ENCODE peak calls at places on chromosomes 11 and 22, in seven cellular contexts. T is colonic mucosa, C is AG10803, R is brain microvascular endothelial cell, B is thoracic aorta, A is neural crest cell, Z is omental fat pad. G is an unnamed sample.

GRCh38 chr11:15189646-15190365 is 75.1 kb downstream of the INSC start:
- DNase-seq in T (no peak), C (peak), B (no peak), R (no peak), Z (no peak), A (no peak), G (no peak)

GRCh38 chr11:91804057-91804456 is 420.6 kb upstream of the FAT3 start:
- DNase-seq in A (no peak), R (peak), Z (no peak), B (no peak), C (peak), T (no peak), G (no peak)

GRCh38 chr11:112363527-112363926 is 102.9 kb upstream of the PLET1 start:
- DNase-seq in R (no peak), A (no peak), Z (no peak), B (no peak), T (no peak), C (peak), G (no peak)

GRCh38 chr22:43337385-43337784 is 5.8 kb downstream of the SCUBE1 start:
- DNase-seq in B (no peak), T (no peak), C (no peak), R (no peak), Z (no peak), A (no peak), G (no peak)

GRCh38 chr22:45903355-45904149 is 73.4 kb downstream of the WNT7B start:
- DNase-seq in B (peak), R (peak), C (peak), Z (no peak), A (no peak), T (no peak), G (no peak)

GRCh38 chr11:134481135-134481534 is 69.1 kb upstream of the B3GAT1 start:
- DNase-seq in R (no peak), B (no peak), C (no peak), Z (no peak), A (no peak), T (no peak), G (no peak)

GRCh38 chr22:22720724-22721261 is 76.4 kb downstream of the GGTLC2 start:
- DNase-seq in R (no peak), B (no peak), Z (no peak), C (peak), A (no peak), T (no peak), G (peak)

GRCh38 chr22:45071618-45072017 is 61.8 kb upstream of the PHF21B start:
- DNase-seq in C (no peak), T (no peak), B (no peak), Z (no peak), R (no peak), A (no peak), G (no peak)

GRCh38 chr22:22941831-22942510 is 54.4 kb downstream of the IGLL5 start:
- DNase-seq in A (no peak), R (no peak), T (peak), B (no peak), Z (no peak), C (no peak), G (peak)

GRCh38 chr11:108916290-108916689 is 251.4 kb downstream of the DDX10 start:
- DNase-seq in Z (no peak), C (peak), R (no peak), T (no peak), B (no peak), A (no peak), G (no peak)

GRCh38 chr11:30120045-30120589 is 103.3 kb upstream of the KCNA4 start:
- DNase-seq in Z (no peak), B (no peak), T (no peak), C (no peak), A (no peak), R (no peak), G (no peak)

GRCh38 chr22:46348099-46348695 is 12.7 kb downstream of the TRMU start:
- DNase-seq in C (no peak), A (no peak), T (no peak), B (no peak), R (no peak), Z (no peak), G (no peak)

GRCh38 chr11:121422675-121423074 is 29.4 kb upstream of the SORL1 start:
- DNase-seq in B (no peak), T (no peak), Z (no peak), R (no peak), C (no peak), A (no peak), G (no peak)

GRCh38 chr11:44622721-44623258 is 57.3 kb downstream of the CD82 start:
- DNase-seq in R (no peak), Z (peak), C (no peak), A (no peak), B (no peak), T (peak), G (no peak)

GRCh38 chr11:69484427-69485259 is 3.2 kb downstream of the LINC01488 start:
- DNase-seq in C (no peak), Z (no peak), B (no peak), T (no peak), R (no peak), A (no peak), G (no peak)

GRCh38 chr11:1393038-1393710 is 3.4 kb downstream of the BRSK2 start:
- DNase-seq in A (no peak), B (no peak), R (no peak), Z (no peak), T (no peak), C (no peak), G (no peak)

GRCh38 chr11:76579047-76579751 is 91.3 kb downstream of the LRRC32 start:
- DNase-seq in T (no peak), R (no peak), B (peak), A (no peak), C (no peak), Z (no peak), G (no peak)

GRCh38 chr11:93903989-93904388 is 53.6 kb upstream of the VSTM5 start:
- DNase-seq in A (no peak), B (no peak), R (no peak), C (no peak), T (no peak), Z (no peak), G (no peak)
- TF ChIP-seq CTCF in A (no peak), B (no peak), R (no peak), C (no peak), T (no peak), Z (no peak), G (no peak)

GRCh38 chr22:39785232-39785631 is 108.3 kb downstream of the ENTHD1 start:
- DNase-seq in C (no peak), B (no peak), R (no peak), Z (no peak), A (no peak), T (no peak), G (no peak)

GRCh38 chr22:39789794-39790193 is 103.8 kb downstream of the ENTHD1 start:
- DNase-seq in Z (no peak), R (no peak), T (peak), A (no peak), B (no peak), C (no peak), G (no peak)
- TF ChIP-seq CTCF in Z (no peak), R (no peak), T (no peak), A (no peak), B (no peak), C (no peak), G (no peak)

GRCh38 chr22:26377170-26377825 is 51.8 kb upstream of the ASPHD2 start:
- DNase-seq in Z (no peak), C (no peak), R (no peak), A (no peak), T (no peak), B (no peak), G (no peak)
- TF ChIP-seq CTCF in Z (no peak), C (no peak), R (peak), A (no peak), T (no peak), B (no peak), G (no peak)

GRCh38 chr22:35719212-35719869 is 1.7 kb downstream of the APOL5 start:
- DNase-seq in C (no peak), Z (no peak), A (no peak), T (no peak), B (no peak), R (no peak), G (no peak)
- TF ChIP-seq CTCF in C (no peak), Z (no peak), A (no peak), T (no peak), B (no peak), R (peak), G (no peak)

DNA sequence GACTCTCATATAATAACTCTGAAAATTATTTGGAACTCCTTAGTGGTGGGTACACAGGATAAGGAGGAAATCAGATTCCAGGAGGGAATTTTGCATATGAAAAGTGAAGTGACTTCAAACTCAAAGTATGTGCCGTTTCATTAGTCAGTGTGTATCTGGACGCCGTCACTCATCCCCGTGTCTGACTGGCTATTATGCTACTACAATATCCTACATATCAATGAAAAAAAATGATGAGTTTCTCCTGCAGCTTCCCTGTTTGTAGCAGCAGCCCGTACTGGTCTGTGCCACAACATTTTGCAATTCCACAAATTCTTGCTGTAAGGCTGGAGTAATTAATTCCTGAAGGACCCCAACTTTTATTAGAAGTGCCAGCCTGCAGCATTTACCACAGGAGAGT is 16.5 kb downstream of the WT1 start:
- DNase-seq in Z (no peak), R (no peak), B (no peak), C (peak), T (no peak), A (no peak), G (no peak)
- TF ChIP-seq CTCF in Z (no peak), R (no peak), B (no peak), C (no peak), T (no peak), A (no peak), G (no peak)

GRCh38 chr11:9529333-9529648 is 44.2 kb upstream of the WEE1 start:
- DNase-seq in Z (no peak), T (peak), A (no peak), C (no peak), R (no peak), B (no peak), G (no peak)

GRCh38 chr11:9530020-9530628 is 43.3 kb upstream of the WEE1 start:
- DNase-seq in Z (no peak), C (no peak), T (no peak), A (no peak), B (no peak), R (no peak), G (no peak)

GRCh38 chr11:9533053-9533452 is 40.4 kb upstream of the WEE1 start:
- DNase-seq in A (no peak), Z (no peak), T (no peak), R (no peak), B (no peak), C (no peak), G (no peak)

GRCh38 chr11:9528573-9529332 is 44.7 kb upstream of the WEE1 start:
- DNase-seq in A (no peak), R (no peak), T (no peak), B (no peak), C (no peak), Z (no peak), G (no peak)

GRCh38 chr11:9530901-9531625 is 42.4 kb upstream of the WEE1 start:
- DNase-seq in B (no peak), T (peak), Z (no peak), A (no peak), C (no peak), R (no peak), G (no peak)
- TF ChIP-seq CTCF in B (no peak), T (no peak), Z (no peak), A (no peak), C (no peak), R (no peak), G (no peak)

GRCh38 chr11:128302425-128303186 is 284.8 kb downstream of the ETS1 start:
- DNase-seq in T (no peak), R (no peak), B (no peak), Z (no peak), A (no peak), C (no peak), G (peak)
- TF ChIP-seq CTCF in T (no peak), R (no peak), B (no peak), Z (no peak), A (no peak), C (no peak), G (peak)

DNA sequence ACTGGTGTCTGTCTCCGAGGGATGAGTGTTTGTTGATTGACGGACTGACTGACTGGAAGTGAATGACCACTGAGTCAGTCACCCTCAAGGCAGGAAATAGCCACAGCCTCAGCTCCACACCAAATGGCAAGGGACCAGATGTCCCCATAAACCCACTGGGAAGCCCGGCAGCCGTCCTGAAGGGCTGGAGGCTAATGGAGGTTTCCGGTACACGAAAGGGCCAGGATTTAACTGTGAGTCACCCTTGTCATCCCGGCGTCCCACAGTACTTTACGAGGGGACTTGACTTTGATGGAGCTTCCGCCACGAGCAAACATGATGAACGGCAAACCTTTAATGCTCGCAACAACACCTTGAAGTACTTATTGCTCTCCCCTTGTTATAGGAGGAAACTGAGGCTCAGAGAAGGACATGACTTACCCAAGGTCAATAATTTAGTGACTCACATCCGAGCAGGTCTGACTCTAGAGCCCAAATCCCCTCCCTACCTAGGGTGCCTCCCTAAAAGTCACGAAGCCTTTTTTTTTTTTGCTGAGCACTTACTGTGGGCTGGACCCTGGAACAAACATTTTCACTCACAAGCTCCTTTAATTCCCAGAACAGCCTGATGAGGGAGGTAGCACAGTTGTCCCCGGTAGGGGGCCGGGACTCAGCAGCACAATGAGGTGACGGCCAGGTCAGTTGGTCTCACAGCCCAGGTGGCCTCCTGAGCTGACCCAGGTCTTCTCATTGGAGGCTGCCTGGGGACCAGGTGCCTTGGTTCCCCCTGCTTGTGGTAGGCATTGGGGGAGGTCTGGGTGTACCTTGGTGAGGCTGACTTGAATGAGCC is 25.2 kb upstream of the GCAT start:
- DNase-seq in T (peak), Z (no peak), B (no peak), A (no peak), C (peak), R (no peak), G (no peak)
- TF ChIP-seq CTCF in T (no peak), Z (no peak), B (no peak), A (peak), C (peak), R (peak), G (no peak)

GRCh38 chr22:17945156-17945850 is 79.1 kb downstream of the MICAL3 start:
- DNase-seq in C (no peak), A (no peak), Z (no peak), R (no peak), T (no peak), B (no peak), G (no peak)

GRCh38 chr22:17946691-17947367 is 77.5 kb downstream of the MICAL3 start:
- DNase-seq in R (no peak), Z (no peak), C (no peak), B (no peak), T (no peak), A (no peak), G (no peak)

GRCh38 chr22:17948101-17948500 is 76.3 kb downstream of the MICAL3 start:
- DNase-seq in T (no peak), R (no peak), C (no peak), Z (no peak), B (no peak), A (no peak), G (no peak)

GRCh38 chr22:17944205-17944725 is 80.1 kb downstream of the MICAL3 start:
- DNase-seq in T (no peak), R (no peak), B (no peak), C (no peak), Z (no peak), A (no peak), G (no peak)

GRCh38 chr22:17945851-17946690 is 78.3 kb downstream of the MICAL3 start:
- DNase-seq in T (no peak), B (no peak), C (no peak), R (no peak), Z (no peak), A (no peak), G (no peak)
- TF ChIP-seq CTCF in T (no peak), B (no peak), C (no peak), R (no peak), Z (no peak), A (no peak), G (no peak)

G was measured in natural killer cell.